ENCODE peak calls at places on chromosomes 3 and 15, in eight cellular contexts. V, L, B, M, A, I, P and T are unnamed samples.

GRCh38 chr3:187484547-187485325 is 116.6 kb downstream of the RTP4 start:
- DNase-seq in V (no peak), B (no peak), L (no peak), I (no peak), A (no peak), M (no peak), P (no peak), T (no peak)

GRCh38 chr15:88894819-88895767 is at the start of gene HAPLN3:
- DNase-seq in M (no peak), V (no peak), L (no peak), P (peak), B (no peak), A (peak), I (peak), T (no peak)

GRCh38 chr3:48765376-48765775 is 48.4 kb upstream of the IP6K2 start:
- DNase-seq in B (no peak), P (peak), A (peak), L (no peak), M (peak), I (no peak), V (no peak), T (no peak)

GRCh38 chr3:131714585-131715220 is 211.9 kb upstream of the MRPL3 start:
- DNase-seq in A (no peak), P (no peak), I (no peak), M (no peak), V (no peak), B (no peak), L (no peak), T (no peak)

GRCh38 chr3:133188996-133189395 is 150.8 kb downstream of the TMEM108 start:
- DNase-seq in I (no peak), L (no peak), P (no peak), B (no peak), V (no peak), A (no peak), M (no peak), T (no peak)

GRCh38 chr3:111368061-111368460 is 173.9 kb upstream of the CD96 start:
- DNase-seq in P (no peak), M (no peak), A (no peak), I (no peak), V (no peak), L (no peak), B (peak), T (no peak)

GRCh38 chr15:87224409-87224808 is 1032.1 kb downstream of the NTRK3 start:
- DNase-seq in L (no peak), A (no peak), V (no peak), I (no peak), P (no peak), M (no peak), B (peak), T (no peak)

GRCh38 chr3:116111765-116112164 is 333.5 kb downstream of the LSAMP start:
- DNase-seq in A (no peak), M (no peak), B (no peak), I (no peak), P (no peak), L (no peak), V (no peak), T (no peak)

GRCh38 chr3:61532739-61533500 is 28.5 kb upstream of the PTPRG start:
- DNase-seq in V (no peak), P (no peak), B (no peak), M (no peak), I (no peak), L (no peak), A (no peak), T (no peak)

GRCh38 chr3:170740726-170741591 is 129.0 kb downstream of the RPL22L1 start:
- DNase-seq in B (peak), M (peak), I (no peak), L (peak), P (peak), A (peak), V (peak), T (peak)

GRCh38 chr3:71684752-71685151 is 40.5 kb downstream of the EIF4E3 start:
- DNase-seq in B (peak), L (peak), A (no peak), I (no peak), M (peak), V (no peak), P (peak), T (peak)

GRCh38 chr3:72754582-72754981 is 93.7 kb downstream of the SHQ1 start:
- DNase-seq in L (no peak), P (no peak), V (no peak), I (no peak), A (no peak), B (no peak), M (no peak), T (no peak)

GRCh38 chr15:101620645-101621044 is 31.5 kb downstream of the TM2D3 start:
- DNase-seq in A (no peak), M (no peak), L (no peak), V (no peak), I (no peak), P (no peak), B (no peak), T (no peak)